ENCODE peak calls at places on chromosome 11, in seven cellular contexts. O is neural progenitor cell, R is NT2/D1, E is kidney, D is fibroblast of lung, L is HCT116, T is colonic mucosa. Q is an unnamed sample.
A peak's percentile ranks its signal among the peaks of the same experiment; 100 is the strongest.

GRCh38 chr11:128506999-128507591 is 80.3 kb downstream of the ETS1 start:
- DNase-seq in O (no peak), R (no peak), E (peak; percentile 93), D (peak; percentile 97), L (no peak), T (peak; percentile 90), Q (no peak)

GRCh38 chr11:35978173-35978572 is 34.3 kb downstream of the LDLRAD3 start:
- DNase-seq in O (peak; percentile 26), R (no peak), E (no peak), D (no peak), L (no peak), T (no peak), Q (no peak)

GRCh38 chr11:113730887-113731726 is 25.0 kb upstream of the TMPRSS5 start:
- DNase-seq in O (peak; percentile 75), R (peak; percentile 44), E (no peak), D (peak; percentile 62), L (peak; percentile 39), T (peak; percentile 35), Q (no peak)

GRCh38 chr11:75014129-75014528 is 25.4 kb downstream of the NEU3 start:
- DNase-seq in O (no peak), R (no peak), E (no peak), D (peak; percentile 81), L (no peak), T (no peak), Q (no peak)

GRCh38 chr11:71499546-71499945 is 27.5 kb upstream of the KRTAP5-7 start:
- DNase-seq in O (no peak), R (no peak), E (no peak), D (peak; percentile 10), L (no peak), T (no peak), Q (no peak)

GRCh38 chr11:68373810-68374501 is 61.6 kb downstream of the LRP5 start:
- DNase-seq in O (peak; percentile 22), R (no peak), E (peak; percentile 81), D (peak; percentile 12), L (no peak), T (peak; percentile 65), Q (no peak)

GRCh38 chr11:105108247-105108646 is 31.3 kb downstream of the CARD18 start:
- DNase-seq in O (no peak), R (no peak), E (no peak), D (peak; percentile 40), L (no peak), T (no peak), Q (no peak)

GRCh38 chr11:6927030-6927617 is 898 bp downstream of the ZNF215 start:
- DNase-seq in O (no peak), R (no peak), E (no peak), D (peak; percentile 42), L (peak; percentile 10), T (peak; percentile 23), Q (no peak)

GRCh38 chr11:32400196-32400595 is 35.1 kb downstream of the WT1 start:
- DNase-seq in O (no peak), R (no peak), E (no peak), D (peak; percentile 49), L (no peak), T (no peak), Q (no peak)

DNA sequence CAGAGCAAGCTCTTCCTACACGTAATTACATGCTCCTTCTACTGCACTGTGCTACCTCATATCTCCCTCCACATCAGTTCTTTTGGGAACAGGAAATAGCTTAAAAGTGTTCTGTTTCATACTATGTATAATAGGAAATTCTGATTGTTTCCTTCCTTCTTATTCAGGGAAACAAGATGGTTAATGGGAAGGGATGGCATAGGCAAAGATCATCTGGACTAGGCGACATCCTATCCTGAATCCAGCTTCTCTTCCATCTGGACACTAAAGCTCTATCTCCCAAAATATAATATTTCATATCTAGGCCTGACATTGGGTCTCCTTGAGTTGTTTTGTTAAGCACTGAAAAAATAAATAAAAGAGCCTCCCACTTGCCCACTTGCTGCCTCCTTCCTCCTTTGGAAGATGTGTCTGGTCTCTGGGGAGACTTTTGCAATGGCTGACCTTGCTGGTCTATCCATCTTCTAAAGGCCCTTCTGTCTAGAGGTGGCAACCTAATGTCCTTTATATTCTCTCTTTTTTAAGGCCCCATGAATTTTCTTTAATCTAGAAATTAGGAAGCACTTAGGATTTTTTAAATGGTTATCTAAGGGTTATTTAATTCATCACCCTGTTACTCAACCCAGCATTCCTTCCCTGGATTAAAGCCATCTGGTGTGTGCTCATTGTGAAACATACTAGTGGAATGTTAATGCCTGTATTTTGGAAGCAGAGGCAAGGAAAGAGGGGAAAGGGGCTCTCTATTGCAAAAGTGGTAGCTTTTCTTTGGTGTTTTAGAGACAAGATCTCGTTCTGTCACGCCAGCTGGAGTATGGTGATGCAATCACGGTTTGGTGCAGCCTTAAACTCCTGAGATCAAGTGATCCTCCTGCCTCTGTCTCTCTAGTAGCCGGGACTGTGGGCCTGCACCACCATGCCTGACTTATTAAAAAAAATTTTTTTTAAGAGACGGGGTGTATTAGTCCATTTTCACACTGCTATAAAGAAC is 20.6 kb downstream of the CLMP start:
- DNase-seq in O (peak; percentile 62), R (no peak), E (peak; percentile 74), D (peak; percentile 98), L (no peak), T (peak; percentile 32), Q (peak; percentile 97)
- H3K9ac ChIP-seq in O (no peak overlapping the region), R (no peak overlapping the region), E (no peak overlapping the region), D (no peak overlapping the region), L (no peak overlapping the region), T (no peak overlapping the region), Q (peak overlapping the region; percentile 62)

GRCh38 chr11:108069947-108070346 is 51.4 kb upstream of the ACAT1 start:
- DNase-seq in O (no peak), R (no peak), E (no peak), D (peak; percentile 71), L (no peak), T (no peak), Q (no peak)
- H3K9ac ChIP-seq in O (no peak overlapping the region), R (no peak overlapping the region), E (no peak overlapping the region), D (no peak overlapping the region), L (no peak overlapping the region), T (no peak overlapping the region), Q (peak overlapping the region; percentile 8)

GRCh38 chr11:30329150-30329940 is 6.4 kb downstream of the ARL14EP start:
- DNase-seq in O (no peak), R (no peak), E (no peak), D (peak; percentile 16), L (no peak), T (no peak), Q (no peak)

GRCh38 chr11:30326911-30327310 is 4.0 kb downstream of the ARL14EP start:
- DNase-seq in O (no peak), R (no peak), E (no peak), D (no peak), L (no peak), T (no peak), Q (no peak)

GRCh38 chr11:30333405-30333804 is 10.5 kb downstream of the ARL14EP start:
- DNase-seq in O (peak; percentile 15), R (no peak), E (no peak), D (no peak), L (no peak), T (no peak), Q (no peak)

GRCh38 chr11:30326114-30326783 is 3.3 kb downstream of the ARL14EP start:
- DNase-seq in O (no peak), R (no peak), E (no peak), D (peak; percentile 70), L (no peak), T (no peak), Q (no peak)

DNA sequence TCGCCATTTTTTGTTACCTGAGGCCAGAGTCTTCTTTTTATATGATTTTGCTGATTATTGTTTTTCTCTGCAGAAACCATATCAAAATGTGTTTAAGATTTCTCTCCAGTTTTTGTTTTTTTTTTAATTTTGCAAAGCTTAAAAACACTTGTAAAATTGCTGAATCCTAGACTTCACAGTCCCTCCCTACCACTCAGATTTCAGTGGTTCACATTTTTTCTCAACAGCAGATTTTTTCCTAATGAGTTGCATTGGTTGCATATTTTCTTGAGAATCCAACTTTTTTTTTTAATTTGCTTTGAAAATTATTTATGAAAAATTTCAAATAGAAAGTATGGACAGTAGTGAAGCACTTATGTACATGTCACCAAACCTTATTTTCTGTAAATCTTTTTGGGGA is 5.8 kb downstream of the ARL14EP start:
- DNase-seq in O (no peak), R (no peak), E (no peak), D (peak; percentile 61), L (no peak), T (no peak), Q (no peak)
- H3K9ac ChIP-seq in O (no peak overlapping the region), R (no peak overlapping the region), E (no peak overlapping the region), D (no peak overlapping the region), L (no peak overlapping the region), T (no peak overlapping the region), Q (peak overlapping the region; percentile 28)

DNA sequence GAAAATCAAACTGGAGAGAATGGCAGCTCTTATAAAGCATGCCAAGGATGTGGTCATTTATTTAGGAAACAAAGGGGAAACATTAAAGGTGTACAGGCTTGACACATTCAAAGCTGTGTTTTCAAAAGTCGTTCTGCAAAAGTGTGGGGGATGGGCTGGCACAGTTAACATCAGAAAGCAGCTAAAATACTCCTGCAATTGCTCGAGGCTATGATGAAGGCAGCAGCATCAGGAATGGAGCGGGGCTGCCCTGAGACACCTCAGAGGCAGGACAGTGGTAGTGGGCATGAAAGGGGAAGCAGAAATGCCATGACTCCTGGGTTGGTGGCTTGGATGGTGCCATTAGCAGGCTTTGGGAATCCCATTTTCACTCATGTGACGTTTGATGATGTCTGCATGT is 701 bp downstream of the NCAPD3 start:
- DNase-seq in O (peak; percentile 4), R (no peak), E (no peak), D (no peak), L (no peak), T (peak; percentile 25), Q (no peak)
- H3K9ac ChIP-seq in O (peak overlapping the region; percentile 77), R (peak overlapping the region; percentile 73), E (peak overlapping the region; percentile 70), D (no peak overlapping the region), L (peak overlapping the region; percentile 84), T (no peak overlapping the region), Q (peak overlapping the region; percentile 78)